ENCODE peak calls at places on chromosomes 11 and 22, in six cellular contexts. One of them, this sample, is unnamed.

GRCh38 chr11:105838668-105839403 is 183.2 kb downstream of the MSANTD4 start:
- DNase-seq in astrocyte of the spinal cord: peak
- DNase-seq in kidney tubule cell: peak
- DNase-seq in KBM-7: no peak
- DNase-seq in left ventricle myocardium inferior: no peak
- DNase-seq in left lung: no peak
- DNase-seq in this sample: peak

GRCh38 chr11:112343368-112344039 is 82.8 kb upstream of the PLET1 start:
- DNase-seq in kidney tubule cell: no peak
- DNase-seq in astrocyte of the spinal cord: peak
- DNase-seq in left lung: no peak
- DNase-seq in left ventricle myocardium inferior: no peak
- DNase-seq in KBM-7: no peak
- DNase-seq in this sample: no peak

GRCh38 chr11:33257897-33258630 is 883 bp downstream of the HIPK3 start:
- DNase-seq in kidney tubule cell: peak
- DNase-seq in astrocyte of the spinal cord: peak
- DNase-seq in KBM-7: peak
- DNase-seq in left ventricle myocardium inferior: peak
- DNase-seq in left lung: peak
- DNase-seq in this sample: peak

GRCh38 chr11:126968915-126969314 is 31.7 kb downstream of the KIRREL3 start:
- DNase-seq in astrocyte of the spinal cord: no peak
- DNase-seq in KBM-7: peak
- DNase-seq in left lung: no peak
- DNase-seq in left ventricle myocardium inferior: no peak
- DNase-seq in kidney tubule cell: peak
- DNase-seq in this sample: no peak

GRCh38 chr22:37502342-37503182 is 16.4 kb upstream of the MFNG start:
- DNase-seq in astrocyte of the spinal cord: no peak
- DNase-seq in KBM-7: no peak
- DNase-seq in left ventricle myocardium inferior: no peak
- DNase-seq in left lung: peak
- DNase-seq in kidney tubule cell: peak
- DNase-seq in this sample: no peak

GRCh38 chr11:114040706-114041211 is 18.8 kb upstream of the ZBTB16 start:
- DNase-seq in KBM-7: no peak
- DNase-seq in left lung: no peak
- DNase-seq in left ventricle myocardium inferior: no peak
- DNase-seq in astrocyte of the spinal cord: peak
- DNase-seq in kidney tubule cell: peak
- DNase-seq in this sample: peak

GRCh38 chr22:46078241-46079092 is 71.9 kb upstream of the PPARA start:
- DNase-seq in left ventricle myocardium inferior: peak
- DNase-seq in KBM-7: peak
- DNase-seq in left lung: peak
- DNase-seq in kidney tubule cell: peak
- DNase-seq in astrocyte of the spinal cord: no peak
- DNase-seq in this sample: peak

GRCh38 chr11:11395126-11395525 is 42.1 kb upstream of the CSNK2A3 start:
- DNase-seq in kidney tubule cell: no peak
- DNase-seq in astrocyte of the spinal cord: no peak
- DNase-seq in left lung: no peak
- DNase-seq in left ventricle myocardium inferior: no peak
- DNase-seq in KBM-7: no peak
- DNase-seq in this sample: no peak

GRCh38 chr11:19715373-19715772 is 2.7 kb downstream of the NAV2 start:
- DNase-seq in astrocyte of the spinal cord: peak
- DNase-seq in left ventricle myocardium inferior: no peak
- DNase-seq in left lung: no peak
- DNase-seq in KBM-7: no peak
- DNase-seq in kidney tubule cell: peak
- DNase-seq in this sample: peak

GRCh38 chr11:118797510-118797909 is 6.5 kb upstream of the DDX6 start:
- DNase-seq in KBM-7: no peak
- DNase-seq in astrocyte of the spinal cord: no peak
- DNase-seq in left ventricle myocardium inferior: no peak
- DNase-seq in left lung: no peak
- DNase-seq in kidney tubule cell: no peak
- DNase-seq in this sample: no peak

GRCh38 chr11:68416070-68416578 is 44.4 kb upstream of the PPP6R3 start:
- DNase-seq in kidney tubule cell: no peak
- DNase-seq in astrocyte of the spinal cord: no peak
- DNase-seq in left lung: no peak
- DNase-seq in KBM-7: no peak
- DNase-seq in left ventricle myocardium inferior: no peak
- DNase-seq in this sample: no peak

GRCh38 chr11:2294340-2295290 is 7.1 kb downstream of the C11orf21 start:
- DNase-seq in left lung: no peak
- DNase-seq in kidney tubule cell: no peak
- DNase-seq in astrocyte of the spinal cord: no peak
- DNase-seq in KBM-7: no peak
- DNase-seq in left ventricle myocardium inferior: no peak
- DNase-seq in this sample: no peak

GRCh38 chr11:69075421-69076128 is 26.8 kb downstream of the TPCN2 start:
- DNase-seq in kidney tubule cell: peak
- DNase-seq in KBM-7: no peak
- DNase-seq in left lung: peak
- DNase-seq in astrocyte of the spinal cord: peak
- DNase-seq in left ventricle myocardium inferior: peak
- DNase-seq in this sample: peak

GRCh38 chr11:15166204-15166603 is 51.5 kb downstream of the INSC start:
- DNase-seq in astrocyte of the spinal cord: no peak
- DNase-seq in kidney tubule cell: no peak
- DNase-seq in left ventricle myocardium inferior: no peak
- DNase-seq in KBM-7: no peak
- DNase-seq in left lung: no peak
- DNase-seq in this sample: no peak

GRCh38 chr11:98099371-98099770 is 921.4 kb upstream of the CNTN5 start:
- DNase-seq in astrocyte of the spinal cord: no peak
- DNase-seq in left lung: no peak
- DNase-seq in left ventricle myocardium inferior: no peak
- DNase-seq in kidney tubule cell: no peak
- DNase-seq in KBM-7: no peak
- DNase-seq in this sample: no peak

GRCh38 chr11:645536-645935 is 8.5 kb downstream of the DRD4 start:
- DNase-seq in left ventricle myocardium inferior: no peak
- DNase-seq in left lung: no peak
- DNase-seq in kidney tubule cell: no peak
- DNase-seq in KBM-7: no peak
- DNase-seq in astrocyte of the spinal cord: no peak
- DNase-seq in this sample: no peak

GRCh38 chr11:95764267-95764898 is 25.2 kb downstream of the FAM76B start:
- DNase-seq in astrocyte of the spinal cord: peak
- DNase-seq in KBM-7: peak
- DNase-seq in left ventricle myocardium inferior: no peak
- DNase-seq in left lung: no peak
- DNase-seq in kidney tubule cell: peak
- DNase-seq in this sample: peak

GRCh38 chr22:32106930-32107329 is 52.2 kb downstream of the C22orf42 start:
- DNase-seq in left ventricle myocardium inferior: no peak
- DNase-seq in kidney tubule cell: peak
- DNase-seq in astrocyte of the spinal cord: peak
- DNase-seq in left lung: no peak
- DNase-seq in KBM-7: peak
- DNase-seq in this sample: no peak

GRCh38 chr11:64449381-64450167 is 90.6 kb downstream of the RPS6KA4 start:
- DNase-seq in astrocyte of the spinal cord: peak
- DNase-seq in KBM-7: peak
- DNase-seq in left ventricle myocardium inferior: peak
- DNase-seq in kidney tubule cell: peak
- DNase-seq in left lung: peak
- DNase-seq in this sample: peak

GRCh38 chr22:39288135-39288898 is 31.1 kb downstream of the RPL3 start:
- DNase-seq in KBM-7: no peak
- DNase-seq in astrocyte of the spinal cord: no peak
- DNase-seq in left lung: no peak
- DNase-seq in left ventricle myocardium inferior: no peak
- DNase-seq in kidney tubule cell: peak
- DNase-seq in this sample: no peak

GRCh38 chr11:116946414-116946813 is 109.0 kb upstream of the APOA1 start:
- DNase-seq in KBM-7: no peak
- DNase-seq in left lung: no peak
- DNase-seq in kidney tubule cell: no peak
- DNase-seq in astrocyte of the spinal cord: peak
- DNase-seq in left ventricle myocardium inferior: no peak
- DNase-seq in this sample: no peak

GRCh38 chr11:17313349-17314231 is 37.1 kb downstream of the NUCB2 start:
- DNase-seq in left ventricle myocardium inferior: no peak
- DNase-seq in kidney tubule cell: peak
- DNase-seq in astrocyte of the spinal cord: no peak
- DNase-seq in KBM-7: no peak
- DNase-seq in left lung: no peak
- DNase-seq in this sample: no peak

GRCh38 chr11:106091480-106092123 is 14.1 kb downstream of the AASDHPPT start:
- DNase-seq in KBM-7: no peak
- DNase-seq in left ventricle myocardium inferior: no peak
- DNase-seq in astrocyte of the spinal cord: peak
- DNase-seq in left lung: no peak
- DNase-seq in kidney tubule cell: peak
- DNase-seq in this sample: peak

GRCh38 chr11:102552447-102553200 is 22.1 kb upstream of the MMP7 start:
- DNase-seq in KBM-7: no peak
- DNase-seq in astrocyte of the spinal cord: peak
- DNase-seq in left ventricle myocardium inferior: no peak
- DNase-seq in kidney tubule cell: peak
- DNase-seq in left lung: peak
- DNase-seq in this sample: peak

GRCh38 chr11:71505781-71506180 is 21.3 kb upstream of the KRTAP5-7 start:
- DNase-seq in left ventricle myocardium inferior: no peak
- DNase-seq in astrocyte of the spinal cord: no peak
- DNase-seq in left lung: no peak
- DNase-seq in KBM-7: no peak
- DNase-seq in kidney tubule cell: no peak
- DNase-seq in this sample: no peak

GRCh38 chr11:112292785-112293407 is 32.2 kb upstream of the PLET1 start:
- DNase-seq in left lung: no peak
- DNase-seq in astrocyte of the spinal cord: peak
- DNase-seq in KBM-7: peak
- DNase-seq in left ventricle myocardium inferior: no peak
- DNase-seq in kidney tubule cell: peak
- DNase-seq in this sample: peak

GRCh38 chr11:125429807-125430678 is 66.0 kb downstream of the FEZ1 start:
- DNase-seq in left ventricle myocardium inferior: no peak
- DNase-seq in left lung: no peak
- DNase-seq in KBM-7: no peak
- DNase-seq in astrocyte of the spinal cord: no peak
- DNase-seq in kidney tubule cell: no peak
- DNase-seq in this sample: no peak

GRCh38 chr11:94885133-94885532 is 88.2 kb downstream of the CWC15 start:
- DNase-seq in astrocyte of the spinal cord: peak
- DNase-seq in left ventricle myocardium inferior: no peak
- DNase-seq in left lung: no peak
- DNase-seq in kidney tubule cell: peak
- DNase-seq in KBM-7: peak
- DNase-seq in this sample: peak

GRCh38 chr11:56876621-56877312 is 111.9 kb upstream of the OR5AK2 start:
- DNase-seq in KBM-7: no peak
- DNase-seq in astrocyte of the spinal cord: peak
- DNase-seq in kidney tubule cell: peak
- DNase-seq in left ventricle myocardium inferior: no peak
- DNase-seq in left lung: no peak
- DNase-seq in this sample: no peak

GRCh38 chr22:35477911-35478582 is 62.6 kb upstream of the RASD2 start:
- DNase-seq in left ventricle myocardium inferior: peak
- DNase-seq in left lung: no peak
- DNase-seq in astrocyte of the spinal cord: peak
- DNase-seq in KBM-7: peak
- DNase-seq in kidney tubule cell: peak
- DNase-seq in this sample: peak

GRCh38 chr11:116776522-116776984 is 3.8 kb upstream of the BUD13 start:
- DNase-seq in astrocyte of the spinal cord: no peak
- DNase-seq in KBM-7: no peak
- DNase-seq in kidney tubule cell: no peak
- DNase-seq in left lung: no peak
- DNase-seq in left ventricle myocardium inferior: no peak
- DNase-seq in this sample: no peak

GRCh38 chr22:18983120-18983651 is 47.1 kb upstream of the PRODH start:
- DNase-seq in left ventricle myocardium inferior: no peak
- DNase-seq in astrocyte of the spinal cord: no peak
- DNase-seq in left lung: no peak
- DNase-seq in kidney tubule cell: no peak
- DNase-seq in KBM-7: no peak
- DNase-seq in this sample: no peak

GRCh38 chr11:45590743-45591142 is 74.7 kb downstream of the CHST1 start:
- DNase-seq in kidney tubule cell: no peak
- DNase-seq in left ventricle myocardium inferior: no peak
- DNase-seq in left lung: no peak
- DNase-seq in astrocyte of the spinal cord: peak
- DNase-seq in KBM-7: no peak
- DNase-seq in this sample: peak

GRCh38 chr11:36478700-36479329 is 31.3 kb downstream of the TRAF6 start:
- DNase-seq in KBM-7: peak
- DNase-seq in left ventricle myocardium inferior: no peak
- DNase-seq in astrocyte of the spinal cord: peak
- DNase-seq in kidney tubule cell: peak
- DNase-seq in left lung: no peak
- DNase-seq in this sample: peak

This sample was measured in H4.